ENCODE peak calls at places on chromosomes 12 and 14, in eight cellular contexts. N is HCT116, S is neural progenitor cell, L is mammary epithelial cell, G is NT2/D1, R is endodermal cell, F is HepG2, T is Karpas-422. K is an unnamed sample.

GRCh38 chr12:124747426-124748161 is 116.1 kb downstream of the SCARB1 start:
- DNase-seq in S (no peak), F (peak), N (no peak), R (peak), G (no peak), T (peak), L (peak), K (peak)

GRCh38 chr14:55846852-55847471 is 267.0 kb downstream of the KTN1 start:
- DNase-seq in S (no peak), R (no peak), N (no peak), T (no peak), F (no peak), G (no peak), L (no peak), K (no peak)

GRCh38 chr12:79927772-79928474 is 7.0 kb downstream of the PPP1R12A start:
- DNase-seq in L (peak), G (no peak), R (no peak), T (peak), N (no peak), F (no peak), S (no peak), K (no peak)

GRCh38 chr12:11797317-11797913 is 147.9 kb downstream of the ETV6 start:
- DNase-seq in F (peak), N (no peak), L (no peak), T (no peak), R (no peak), G (no peak), S (no peak), K (peak)

GRCh38 chr12:11673666-11674464 is 24.4 kb downstream of the ETV6 start:
- DNase-seq in T (no peak), F (no peak), R (no peak), N (no peak), G (no peak), S (no peak), L (no peak), K (peak)

GRCh38 chr14:61322799-61323290 is 1.5 kb downstream of the PRKCH start:
- DNase-seq in S (no peak), T (no peak), F (no peak), G (no peak), L (peak), N (peak), R (peak), K (peak)

GRCh38 chr14:77761205-77761931 is 412 bp upstream of the SNW1 start:
- DNase-seq in L (no peak), G (no peak), R (peak), T (peak), S (peak), F (peak), N (no peak), K (no peak)

GRCh38 chr14:98503086-98503815 is 768.7 kb downstream of the BCL11B start:
- DNase-seq in L (peak), N (no peak), S (no peak), T (no peak), R (no peak), F (no peak), G (no peak), K (no peak)

GRCh38 chr14:98954347-98955000 is 317.5 kb downstream of the BCL11B start:
- DNase-seq in G (no peak), T (no peak), F (no peak), R (peak), S (no peak), L (no peak), N (no peak), K (no peak)

GRCh38 chr12:30110970-30111586 is 327.3 kb upstream of the TMTC1 start:
- DNase-seq in R (no peak), G (no peak), N (no peak), L (peak), S (no peak), F (no peak), T (no peak), K (peak)

GRCh38 chr14:95503365-95504134 is 12.9 kb downstream of the SYNE3 start:
- DNase-seq in T (no peak), F (no peak), N (no peak), R (no peak), G (no peak), L (no peak), S (no peak), K (no peak)

GRCh38 chr12:101927999-101928398 is 50.6 kb downstream of the DRAM1 start:
- DNase-seq in S (no peak), G (no peak), N (no peak), T (no peak), L (no peak), F (no peak), R (no peak), K (no peak)

GRCh38 chr14:60106341-60106740 is 14.6 kb downstream of the PCNX4 start:
- DNase-seq in F (no peak), R (no peak), L (no peak), G (no peak), N (no peak), T (no peak), S (no peak), K (no peak)

GRCh38 chr12:71092290-71092689 is 65.5 kb downstream of the TSPAN8 start:
- DNase-seq in G (no peak), S (no peak), F (no peak), R (peak), T (no peak), N (peak), L (peak), K (no peak)

DNA sequence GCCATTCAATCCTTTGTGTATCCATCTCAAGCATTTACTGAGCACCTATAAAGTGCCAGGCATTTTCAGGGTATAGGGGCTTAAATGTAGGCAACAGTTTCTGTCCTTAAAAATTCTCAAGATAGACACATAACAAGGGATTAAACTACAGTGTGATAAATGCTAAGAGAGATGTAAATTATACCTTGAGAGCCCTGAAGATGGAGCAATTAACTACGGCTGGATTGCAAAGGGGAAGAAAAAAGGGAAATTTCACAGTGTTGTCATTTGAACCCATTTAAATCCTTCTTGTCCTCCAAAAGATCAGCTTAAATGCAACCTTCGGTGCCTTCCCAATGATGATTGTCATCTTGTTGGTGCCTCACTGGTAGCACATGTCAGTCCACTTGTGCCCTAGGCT is 11.5 kb upstream of the IL26 start:
- DNase-seq in S (no peak), G (no peak), T (peak), L (no peak), R (no peak), N (no peak), F (no peak), K (no peak)
- H3K9ac ChIP-seq in S (no peak), G (no peak), T (peak), L (no peak), R (no peak), N (no peak), F (peak), K (no peak)

GRCh38 chr14:90514566-90514965 is 117.7 kb downstream of the CALM1 start:
- DNase-seq in S (no peak), T (no peak), N (no peak), L (no peak), G (no peak), F (no peak), R (no peak), K (no peak)
- H3K9ac ChIP-seq in S (no peak), T (no peak), N (no peak), L (no peak), G (no peak), F (no peak), R (no peak), K (no peak)

GRCh38 chr14:104782823-104783170 is 12.8 kb downstream of the AKT1 start:
- DNase-seq in S (no peak), L (no peak), G (no peak), R (no peak), T (no peak), N (no peak), F (no peak), K (no peak)
- H3K9ac ChIP-seq in S (no peak), L (no peak), G (no peak), R (no peak), T (no peak), N (no peak), F (no peak), K (no peak)

DNA sequence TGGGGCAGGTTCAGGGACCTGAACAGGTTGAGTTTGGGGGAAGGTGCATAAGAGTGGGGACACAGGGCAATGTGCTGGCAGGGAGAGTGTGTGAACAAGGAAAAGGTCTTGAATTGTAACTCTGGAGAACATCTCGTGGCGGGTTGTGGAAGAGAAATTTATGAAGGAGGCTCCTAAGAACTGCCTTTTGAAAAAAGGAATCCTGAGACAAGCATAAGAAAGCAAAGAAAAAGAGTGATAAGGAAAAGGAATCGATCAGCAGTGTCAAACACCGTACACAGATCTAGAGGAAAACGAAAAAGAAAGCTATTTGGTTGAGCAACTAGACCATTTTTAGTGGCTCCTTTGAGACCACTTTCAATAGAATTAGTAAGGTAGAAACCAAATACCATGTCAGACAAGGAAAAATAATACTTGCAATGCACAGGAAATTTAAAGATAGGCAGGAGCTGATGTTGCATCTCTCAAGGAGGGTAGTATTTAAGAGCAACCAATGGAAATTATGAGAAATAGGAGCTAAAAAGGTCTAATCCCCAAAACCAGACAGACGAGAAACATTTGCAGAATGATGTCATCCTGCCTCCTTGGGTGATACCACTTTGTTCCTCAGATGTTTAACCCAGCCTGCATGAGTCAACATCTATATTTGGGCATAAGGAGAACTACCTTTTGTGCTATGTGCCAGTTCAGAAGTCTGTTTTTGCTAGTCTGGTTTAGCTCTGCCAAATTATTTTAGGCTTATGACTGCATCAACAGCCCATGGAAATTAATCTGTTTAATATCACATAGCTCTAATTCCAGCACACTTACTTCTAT is 64.5 kb upstream of the STK38L start:
- DNase-seq in F (peak), G (no peak), S (no peak), N (peak), R (no peak), L (peak), T (peak), K (peak)
- H3K9ac ChIP-seq in F (no peak), G (no peak), S (no peak), N (no peak), R (no peak), L (peak), T (no peak), K (peak)

K was measured in endothelial cell of umbilical vein.